ENCODE peak calls at places on chromosomes 7 and 10, in seven cellular contexts. U is HCT116, I is neuronal stem cell, V is GM23248, J is adipocyte, B is fibroblast of lung, Z is trophoblast cell. A is an unnamed sample.

GRCh38 chr7:44112231-44112996 is 8.3 kb downstream of the AEBP1 start:
- DNase-seq in U (no peak), I (no peak), V (no peak), J (no peak), B (no peak), Z (peak), A (no peak)

GRCh38 chr7:67343566-67343965 is 346.9 kb downstream of the TYW1 start:
- DNase-seq in U (no peak), I (no peak), V (no peak), J (no peak), B (no peak), Z (no peak), A (no peak)

GRCh38 chr7:91565499-91566331 is 301.5 kb downstream of the FZD1 start:
- DNase-seq in U (no peak), I (no peak), V (peak), J (peak), B (peak), Z (no peak), A (peak)

GRCh38 chr10:83983578-83984255 is 155.6 kb upstream of the GHITM start:
- DNase-seq in U (peak), I (no peak), V (no peak), J (no peak), B (no peak), Z (peak), A (no peak)

GRCh38 chr10:14074062-14074884 is 256.5 kb downstream of the FRMD4A start:
- DNase-seq in U (peak), I (no peak), V (peak), J (peak), B (peak), Z (peak), A (no peak)

GRCh38 chr10:27242951-27243551 is 2.5 kb upstream of the ACBD5 start:
- DNase-seq in U (peak), I (peak), V (peak), J (peak), B (peak), Z (peak), A (no peak)

GRCh38 chr7:82732677-82733076 is 289.1 kb upstream of the CACNA2D1 start:
- DNase-seq in U (no peak), I (no peak), V (no peak), J (no peak), B (no peak), Z (no peak), A (no peak)

GRCh38 chr7:108055541-108056135 is 52.7 kb upstream of the LAMB1 start:
- DNase-seq in U (no peak), I (no peak), V (no peak), J (no peak), B (no peak), Z (peak), A (no peak)

GRCh38 chr10:100996678-100997363 is 2.8 kb upstream of the LZTS2 start:
- DNase-seq in U (no peak), I (peak), V (peak), J (peak), B (no peak), Z (peak), A (no peak)

GRCh38 chr10:96374639-96374984 is 15.8 kb upstream of the OPALIN start:
- DNase-seq in U (no peak), I (no peak), V (no peak), J (no peak), B (no peak), Z (no peak), A (no peak)

GRCh38 chr10:80429521-80429966 is 21.2 kb downstream of the PRXL2A start:
- DNase-seq in U (peak), I (no peak), V (peak), J (no peak), B (no peak), Z (peak), A (no peak)

GRCh38 chr7:120740348-120740747 is 117.6 kb downstream of the TSPAN12 start:
- DNase-seq in U (no peak), I (no peak), V (no peak), J (peak), B (peak), Z (no peak), A (no peak)

GRCh38 chr10:117574546-117575146 is 32.1 kb downstream of the EMX2 start:
- DNase-seq in U (no peak), I (no peak), V (no peak), J (no peak), B (no peak), Z (no peak), A (no peak)

GRCh38 chr10:18650618-18651017 is 769 bp downstream of the NSUN6 start:
- DNase-seq in U (no peak), I (no peak), V (peak), J (no peak), B (no peak), Z (no peak), A (no peak)

GRCh38 chr10:103598654-103599115 is 105.2 kb downstream of the NEURL1 start:
- DNase-seq in U (peak), I (peak), V (peak), J (peak), B (peak), Z (peak), A (no peak)

GRCh38 chr7:44195901-44196300 is 4.9 kb upstream of the YKT6 start:
- DNase-seq in U (no peak), I (no peak), V (peak), J (no peak), B (no peak), Z (no peak), A (no peak)

GRCh38 chr7:130957140-130957513 is 223.1 kb upstream of the KLF14 start:
- DNase-seq in U (no peak), I (no peak), V (peak), J (no peak), B (no peak), Z (no peak), A (no peak)

GRCh38 chr10:22505923-22506685 is 160.8 kb downstream of the SPAG6 start:
- DNase-seq in U (no peak), I (no peak), V (peak), J (no peak), B (peak), Z (no peak), A (peak)

GRCh38 chr7:130879191-130879590 is 145.2 kb upstream of the KLF14 start:
- DNase-seq in U (no peak), I (no peak), V (peak), J (no peak), B (no peak), Z (no peak), A (no peak)

GRCh38 chr7:132709971-132710567 is 133.8 kb upstream of the PLXNA4 start:
- DNase-seq in U (peak), I (peak), V (peak), J (peak), B (peak), Z (peak), A (peak)

GRCh38 chr10:101793526-101793925 is 10.3 kb upstream of the NPM3 start:
- DNase-seq in U (no peak), I (no peak), V (no peak), J (no peak), B (no peak), Z (no peak), A (no peak)

GRCh38 chr7:119988401-119988800 is 284.6 kb upstream of the KCND2 start:
- DNase-seq in U (no peak), I (no peak), V (no peak), J (no peak), B (no peak), Z (no peak), A (no peak)

GRCh38 chr10:123972481-123973401 is 81.1 kb upstream of the CPXM2 start:
- DNase-seq in U (no peak), I (peak), V (no peak), J (peak), B (no peak), Z (no peak), A (no peak)

GRCh38 chr10:110613341-110613995 is 30.7 kb upstream of the RBM20 start:
- DNase-seq in U (no peak), I (no peak), V (no peak), J (no peak), B (no peak), Z (no peak), A (no peak)

GRCh38 chr7:121561717-121562116 is 165.6 kb upstream of the FAM3C start:
- DNase-seq in U (no peak), I (no peak), V (peak), J (peak), B (peak), Z (no peak), A (no peak)

GRCh38 chr7:151013728-151014497 is 10.4 kb downstream of the ATG9B start:
- DNase-seq in U (no peak), I (peak), V (peak), J (peak), B (peak), Z (peak), A (no peak)

GRCh38 chr7:100957832-100958421 is 8.6 kb downstream of the MUC3A start:
- DNase-seq in U (no peak), I (no peak), V (no peak), J (no peak), B (peak), Z (no peak), A (no peak)

GRCh38 chr7:150520145-150520544 is 5.5 kb downstream of the GIMAP7 start:
- DNase-seq in U (no peak), I (no peak), V (no peak), J (no peak), B (no peak), Z (no peak), A (no peak)

GRCh38 chr7:21819048-21819447 is 126.7 kb downstream of the CDCA7L start:
- DNase-seq in U (no peak), I (no peak), V (no peak), J (no peak), B (no peak), Z (no peak), A (no peak)

GRCh38 chr7:40716052-40716451 is 581.2 kb downstream of the SUGCT start:
- DNase-seq in U (no peak), I (no peak), V (peak), J (peak), B (peak), Z (no peak), A (no peak)

GRCh38 chr7:40714338-40715052 is 579.7 kb downstream of the SUGCT start:
- DNase-seq in U (no peak), I (no peak), V (peak), J (peak), B (no peak), Z (no peak), A (peak)

GRCh38 chr7:40720401-40720800 is 585.6 kb downstream of the SUGCT start:
- DNase-seq in U (no peak), I (no peak), V (peak), J (peak), B (peak), Z (no peak), A (no peak)

GRCh38 chr7:40715053-40715430 is 580.2 kb downstream of the SUGCT start:
- DNase-seq in U (no peak), I (no peak), V (peak), J (peak), B (no peak), Z (no peak), A (no peak)

DNA sequence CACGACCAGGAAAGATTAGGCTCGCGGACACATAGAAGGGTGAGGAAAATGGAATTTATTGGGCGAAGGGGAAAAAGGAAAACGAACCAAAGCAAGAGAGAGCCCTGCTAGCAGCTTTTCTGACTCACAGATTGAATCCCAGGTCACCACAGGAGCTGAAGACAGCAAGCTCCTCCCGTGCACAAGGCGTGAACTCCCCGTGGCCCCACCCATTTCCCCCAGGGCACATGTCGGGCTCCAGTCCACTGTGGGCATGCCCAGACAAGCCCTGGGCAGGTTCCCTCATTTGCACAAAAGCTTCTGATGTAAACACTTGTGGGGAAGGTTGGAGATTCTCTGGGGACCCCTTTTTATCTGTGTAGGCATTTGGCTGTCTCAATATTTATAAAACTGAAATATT is 582.4 kb downstream of the SUGCT start:
- DNase-seq in U (peak), I (peak), V (peak), J (no peak), B (peak), Z (peak), A (no peak)
- H3K9ac ChIP-seq in U (peak), I (no peak), V (peak), J (peak), B (no peak), Z (no peak), A (peak)

GRCh38 chr7:154183946-154184345 is 131.7 kb downstream of the DPP6 start:
- DNase-seq in U (no peak), I (no peak), V (no peak), J (no peak), B (no peak), Z (no peak), A (no peak)
- H3K4me3 ChIP-seq in U (no peak), I (no peak), V (no peak), J (no peak), B (no peak), Z (no peak), A (no peak)

GRCh38 chr10:72622271-72622670 is 3.6 kb downstream of the MICU1 start:
- DNase-seq in U (no peak), I (no peak), V (no peak), J (no peak), B (no peak), Z (no peak), A (no peak)
- H3K9ac ChIP-seq in U (no peak), I (no peak), V (no peak), J (no peak), B (no peak), Z (no peak), A (no peak)

GRCh38 chr7:8387551-8388256 is 45.7 kb upstream of the NXPH1 start:
- DNase-seq in U (no peak), I (no peak), V (no peak), J (no peak), B (no peak), Z (no peak), A (no peak)

GRCh38 chr7:8388257-8388625 is 45.2 kb upstream of the NXPH1 start:
- DNase-seq in U (no peak), I (no peak), V (no peak), J (no peak), B (no peak), Z (no peak), A (no peak)

GRCh38 chr7:8386926-8387550 is 46.4 kb upstream of the NXPH1 start:
- DNase-seq in U (no peak), I (no peak), V (no peak), J (no peak), B (no peak), Z (no peak), A (no peak)

GRCh38 chr7:8391353-8392062 is 41.9 kb upstream of the NXPH1 start:
- DNase-seq in U (no peak), I (no peak), V (no peak), J (no peak), B (no peak), Z (no peak), A (no peak)

DNA sequence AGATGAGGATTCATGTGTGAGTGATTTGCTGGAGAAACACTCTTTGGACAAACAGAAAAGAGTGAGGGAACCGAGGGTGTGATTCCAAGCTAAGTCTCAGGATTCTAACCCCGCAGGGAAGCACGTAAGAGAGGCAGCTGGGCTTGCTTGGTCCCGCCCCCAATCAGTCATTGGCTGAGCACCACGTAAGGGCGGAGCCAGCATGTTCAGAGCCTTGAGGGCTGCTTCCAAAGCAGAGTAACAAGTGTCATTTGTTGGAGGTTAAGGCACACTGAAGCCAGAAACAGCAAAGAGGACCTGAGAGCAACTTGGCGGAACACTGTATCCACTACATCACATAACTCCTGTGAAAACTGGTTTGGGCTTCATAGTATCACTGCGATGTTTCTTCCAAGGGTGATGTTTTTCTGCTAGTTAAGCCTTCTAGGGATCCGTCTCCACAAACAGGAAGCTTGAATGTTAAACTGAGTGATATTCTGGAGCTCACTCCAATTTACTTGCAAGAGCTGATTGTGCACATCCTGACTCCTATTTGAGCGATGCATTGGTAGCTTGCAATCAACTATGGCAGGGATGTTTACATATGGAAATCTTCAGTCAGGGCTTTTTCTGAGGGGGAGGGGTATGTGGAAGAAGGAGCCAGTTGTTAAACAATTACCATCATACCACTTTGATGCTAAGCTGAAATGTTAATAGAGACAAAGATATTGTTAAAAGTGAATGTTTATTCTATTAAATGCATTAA is 43.3 kb upstream of the NXPH1 start:
- DNase-seq in U (peak), I (peak), V (peak), J (no peak), B (no peak), Z (peak), A (no peak)
- H3K4me3 ChIP-seq in U (peak), I (no peak), V (no peak), J (no peak), B (no peak), Z (no peak), A (peak)

DNA sequence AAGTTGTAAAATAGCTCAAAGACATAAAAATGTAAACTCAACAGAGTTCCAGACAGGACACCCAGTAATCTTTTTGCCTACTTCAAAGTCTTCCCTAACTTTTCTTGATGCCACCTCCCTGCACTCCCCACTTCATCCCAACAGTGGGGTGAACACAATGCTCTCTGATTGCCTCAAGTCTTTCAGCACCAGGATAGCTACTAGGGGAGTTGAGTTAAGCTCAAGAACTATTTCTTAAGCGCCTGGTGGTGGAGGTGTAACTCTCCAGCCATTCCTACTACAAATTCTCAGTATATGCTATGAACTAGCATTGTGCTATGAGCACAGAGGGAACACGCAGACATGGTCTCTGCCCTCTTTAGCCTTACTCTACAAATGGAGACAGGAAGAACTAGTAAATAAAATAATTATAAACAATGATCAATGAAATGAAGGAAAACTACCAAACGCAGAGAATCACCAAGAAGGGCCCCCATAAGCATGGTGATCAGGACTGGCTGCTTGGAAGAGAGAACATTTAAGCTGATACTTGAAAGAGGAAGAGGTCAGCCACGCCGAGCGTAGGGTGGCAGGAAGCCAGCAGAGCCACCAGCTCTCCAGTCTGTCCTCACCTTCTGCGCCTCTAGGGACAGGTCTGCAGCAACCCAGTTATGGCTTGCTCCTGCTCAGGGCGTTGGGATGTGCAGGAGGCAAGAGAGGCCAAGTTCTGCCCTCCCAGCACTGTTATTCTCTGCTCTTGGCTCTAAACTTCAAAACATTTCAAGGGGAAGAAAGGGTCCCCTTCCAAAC is 16.7 kb upstream of the FRA10AC1 start:
- DNase-seq in U (no peak), I (no peak), V (no peak), J (no peak), B (no peak), Z (no peak), A (no peak)
- H3K9ac ChIP-seq in U (no peak), I (no peak), V (no peak), J (no peak), B (no peak), Z (no peak), A (no peak)

DNA sequence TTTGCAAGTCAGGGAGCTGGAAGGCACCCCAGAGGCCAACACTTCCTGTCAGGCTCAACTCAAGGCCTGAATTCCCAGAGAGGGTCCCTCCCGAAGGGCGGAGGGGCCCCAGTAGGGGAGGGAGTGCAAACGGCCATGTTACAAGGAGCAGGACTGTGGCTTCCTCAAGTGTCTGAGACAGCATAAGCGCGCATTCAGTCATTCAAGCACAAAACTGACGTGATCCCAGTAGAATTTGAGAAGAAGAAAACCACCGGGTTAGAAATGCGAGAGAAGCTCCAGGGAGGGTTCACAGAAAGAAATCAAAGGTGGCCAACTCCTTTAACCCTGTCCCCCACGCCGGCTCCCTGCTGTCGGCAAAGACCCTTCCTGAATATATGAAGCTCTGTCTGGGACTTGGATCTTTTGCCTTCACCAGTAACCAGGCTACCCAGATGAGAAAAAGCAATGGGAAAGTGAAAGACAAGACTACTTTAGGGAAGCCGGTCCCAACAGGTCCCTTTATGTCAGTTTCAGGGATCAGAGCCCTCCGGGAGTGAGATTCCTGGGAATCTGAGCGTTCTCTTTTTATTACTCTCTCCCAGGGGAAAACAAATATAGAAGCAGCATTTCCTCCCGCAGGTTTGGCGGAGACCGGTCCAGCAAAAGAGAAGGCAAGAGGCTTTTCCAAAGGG is 1.3 kb downstream of the AFAP1L2 start:
- DNase-seq in U (no peak), I (no peak), V (no peak), J (no peak), B (no peak), Z (no peak), A (no peak)
- H3K4me3 ChIP-seq in U (no peak), I (peak), V (no peak), J (peak), B (peak), Z (peak), A (no peak)

GRCh38 chr7:14457567-14458453 is 444.7 kb downstream of the DGKB start:
- DNase-seq in U (peak), I (peak), V (peak), J (peak), B (peak), Z (peak), A (peak)
- H3K9ac ChIP-seq in U (no peak), I (no peak), V (no peak), J (peak), B (no peak), Z (no peak), A (peak)

DNA sequence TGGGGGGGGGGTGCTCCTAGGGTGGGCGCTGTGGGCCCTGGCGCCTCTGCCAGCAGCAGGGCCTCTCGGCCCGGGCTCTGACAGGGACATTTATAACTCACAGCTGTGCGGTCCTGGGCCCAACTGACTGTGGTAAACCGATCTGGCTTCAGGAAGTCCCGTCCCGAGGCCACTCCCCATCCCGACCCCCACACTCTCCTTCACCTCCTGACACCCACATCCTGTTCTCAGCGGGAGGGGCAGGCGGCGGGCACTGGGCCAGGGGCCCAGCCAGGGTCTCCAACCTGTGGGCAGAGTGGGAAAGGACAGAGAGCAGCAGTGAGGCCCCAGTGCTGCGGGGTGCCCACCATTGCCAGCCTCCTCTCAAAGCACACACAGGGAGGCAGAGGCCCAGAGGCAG is 69.1 kb downstream of the ZMIZ1 start:
- DNase-seq in U (no peak), I (no peak), V (no peak), J (no peak), B (peak), Z (no peak), A (no peak)
- H3K4me3 ChIP-seq in U (no peak), I (no peak), V (no peak), J (no peak), B (no peak), Z (no peak), A (no peak)

GRCh38 chr7:36795451-36796021 is 71.2 kb upstream of the AOAH start:
- DNase-seq in U (no peak), I (no peak), V (no peak), J (no peak), B (no peak), Z (no peak), A (no peak)
- H3K9ac ChIP-seq in U (no peak), I (no peak), V (no peak), J (no peak), B (no peak), Z (no peak), A (no peak)

A was measured in SK-N-MC.